ENCODE peak calls at places on chromosomes 12 and 14, in nine cellular contexts. Z is C1 segment of cervical spinal cord; S is neural progenitor cell; Q is GDM1; P is G401; Y is anterior cingulate cortex; I is NCI-H2081; L is cardiac muscle cell; N is stimulated activated naive CD8-positive, alpha-beta T cell treated with anti-CD3 and anti-CD28 coated beads, Interleukin-15, amount 100 ng/mL, for 72 hours. H is an unnamed sample.

GRCh38 chr14:50846171-50846880 is 15.4 kb upstream of the NIN start:
- DNase-seq in Y (no peak), S (no peak), L (no peak), I (no peak), N (no peak), P (no peak), Z (no peak), Q (no peak), H (no peak)

GRCh38 chr14:47439953-47440352 is 235.5 kb downstream of the MDGA2 start:
- DNase-seq in N (no peak), I (no peak), S (peak), P (no peak), L (no peak), Z (no peak), Q (no peak), Y (no peak), H (no peak)

GRCh38 chr14:102457491-102457890 is 52.1 kb downstream of the ANKRD9 start:
- DNase-seq in Y (no peak), L (no peak), P (no peak), S (no peak), N (no peak), I (no peak), Q (no peak), Z (no peak), H (no peak)

GRCh38 chr12:113900711-113901110 is 65.4 kb downstream of the RBM19 start:
- DNase-seq in P (peak), Q (no peak), N (no peak), S (no peak), Z (no peak), L (no peak), I (no peak), Y (no peak), H (no peak)

GRCh38 chr12:115404761-115405470 is 720.9 kb upstream of the TBX3 start:
- DNase-seq in S (no peak), Y (no peak), N (no peak), P (no peak), Z (no peak), Q (no peak), L (no peak), I (no peak), H (no peak)

GRCh38 chr14:94641632-94641955 is 29.4 kb downstream of the SERPINA3 start:
- DNase-seq in N (no peak), S (no peak), P (no peak), Q (no peak), I (no peak), Y (no peak), L (no peak), Z (no peak), H (no peak)

GRCh38 chr12:24948816-24949722 is at the start of gene BCAT1:
- DNase-seq in S (peak), I (peak), Y (peak), P (no peak), Z (peak), L (peak), Q (peak), N (peak), H (peak)

GRCh38 chr12:116217045-116217444 is 60.4 kb downstream of the MED13L start:
- DNase-seq in P (no peak), L (no peak), S (no peak), Y (no peak), I (no peak), Z (no peak), N (no peak), Q (no peak), H (no peak)

GRCh38 chr14:54792288-54792687 is 110.3 kb downstream of the GCH1 start:
- DNase-seq in Q (no peak), S (peak), Y (no peak), P (no peak), N (no peak), Z (no peak), L (no peak), I (no peak), H (no peak)

GRCh38 chr12:117854339-117855012 is 114.3 kb downstream of the KSR2 start:
- DNase-seq in Q (peak), S (peak), Y (peak), L (peak), I (peak), P (peak), Z (no peak), N (peak), H (peak)

GRCh38 chr12:121794532-121795028 is 1.1 kb upstream of the RHOF start:
- DNase-seq in N (no peak), Z (peak), P (no peak), L (no peak), Q (peak), Y (no peak), I (no peak), S (no peak), H (no peak)

GRCh38 chr12:98594050-98594853 is 766 bp downstream of the SLC25A3 start:
- DNase-seq in Y (peak), N (no peak), Q (no peak), S (peak), I (peak), L (peak), Z (no peak), P (peak), H (no peak)

GRCh38 chr14:77024171-77024627 is 4.3 kb downstream of the IRF2BPL start:
- DNase-seq in L (peak), Q (no peak), P (peak), S (peak), Z (no peak), I (no peak), Y (peak), N (peak), H (no peak)

GRCh38 chr12:30440826-30441602 is 254.7 kb downstream of the IPO8 start:
- DNase-seq in Q (no peak), N (no peak), P (no peak), L (peak), Z (no peak), S (peak), Y (no peak), I (no peak), H (peak)

GRCh38 chr14:74333909-74334308 is 14.4 kb upstream of the VRTN start:
- DNase-seq in I (no peak), S (no peak), Y (no peak), L (no peak), P (no peak), Q (no peak), N (no peak), Z (no peak), H (no peak)

GRCh38 chr14:70601162-70601561 is 707 bp upstream of the MED6 start:
- DNase-seq in N (no peak), S (peak), P (no peak), Q (no peak), Y (no peak), I (no peak), L (no peak), Z (no peak), H (no peak)

GRCh38 chr12:108879615-108880254 is at the start of gene DAO:
- DNase-seq in S (no peak), Y (no peak), N (no peak), L (no peak), P (peak), Q (no peak), I (no peak), Z (peak), H (no peak)

GRCh38 chr12:88371416-88372183 is 208.7 kb downstream of the KITLG start:
- DNase-seq in Z (no peak), N (no peak), I (no peak), P (no peak), Y (no peak), L (no peak), S (no peak), Q (no peak), H (no peak)

GRCh38 chr14:103607039-103607668 is 21.9 kb upstream of the KLC1 start:
- DNase-seq in Q (peak), Y (peak), L (peak), P (peak), N (peak), Z (peak), I (peak), S (peak), H (peak)

GRCh38 chr14:27995688-27996087 is 770.9 kb upstream of the FOXG1 start:
- DNase-seq in Y (no peak), P (no peak), Q (no peak), N (no peak), I (peak), S (peak), L (no peak), Z (no peak), H (no peak)

GRCh38 chr14:99415496-99416281 is 65.0 kb downstream of the SETD3 start:
- DNase-seq in Y (peak), I (peak), Q (peak), S (peak), N (peak), P (peak), Z (no peak), L (peak), H (peak)

GRCh38 chr14:63513756-63514155 is 29.4 kb downstream of the PPP2R5E start:
- DNase-seq in L (no peak), P (peak), I (no peak), S (no peak), Z (no peak), Q (no peak), N (no peak), Y (no peak), H (no peak)

GRCh38 chr12:31245822-31246469 is 80.0 kb downstream of the SINHCAF start:
- DNase-seq in Z (no peak), P (no peak), Y (no peak), Q (no peak), L (peak), S (peak), N (no peak), I (no peak), H (peak)

GRCh38 chr14:22221508-22221907 is 367.5 kb downstream of the DAD1 start:
- DNase-seq in Y (no peak), I (no peak), Z (no peak), P (no peak), Q (no peak), S (peak), N (no peak), L (no peak), H (peak)

GRCh38 chr12:98955284-98955683 is 310.2 kb downstream of the APAF1 start:
- DNase-seq in Z (no peak), P (peak), L (peak), I (peak), Y (no peak), S (peak), N (no peak), Q (no peak), H (peak)

GRCh38 chr12:42590324-42590934 is 883 bp upstream of the PRICKLE1 start:
- DNase-seq in P (peak), I (no peak), L (peak), Z (no peak), N (peak), Q (no peak), Y (no peak), S (peak), H (peak)

GRCh38 chr14:106605548-106606448 is 1079.4 kb downstream of the TMEM121 start:
- DNase-seq in P (no peak), N (peak), I (no peak), Y (no peak), S (no peak), Z (no peak), Q (peak), L (no peak), H (peak)

GRCh38 chr14:91372680-91373495 is 44.7 kb downstream of the CCDC88C start:
- DNase-seq in P (peak), S (no peak), Z (no peak), N (peak), Y (no peak), I (peak), L (no peak), Q (no peak), H (no peak)

GRCh38 chr12:76627346-76628135 is 68.0 kb upstream of the OSBPL8 start:
- DNase-seq in Y (no peak), P (no peak), I (no peak), N (no peak), Q (no peak), S (no peak), Z (no peak), L (no peak), H (no peak)

H was measured in KBM-7.